ENCODE peak calls at places on chromosomes 1 and 21, in five cellular contexts. A is GM12892, R is HepG2, U is GM12878, P is K562. G is an unnamed sample.

GRCh38 chr1:117564227-117565082 is 41.4 kb upstream of the TENT5C start:
- DNase-seq in P (no peak), U (no peak), R (no peak), A (no peak), G (no peak)

GRCh38 chr1:244100691-244101453 is 49.8 kb downstream of the ZBTB18 start:
- DNase-seq in R (no peak), P (no peak), U (no peak), A (no peak), G (no peak)

GRCh38 chr1:174191255-174191906 is 32.1 kb downstream of the RABGAP1L start:
- DNase-seq in R (no peak), U (no peak), A (no peak), P (no peak), G (no peak)

GRCh38 chr21:32834825-32835224 is 63.3 kb upstream of the PAXBP1 start:
- DNase-seq in R (no peak), P (no peak), A (no peak), U (no peak), G (no peak)

GRCh38 chr1:21663251-21663950 is 5.8 kb downstream of the RAP1GAP start:
- DNase-seq in A (no peak), P (no peak), R (no peak), U (no peak), G (no peak)

GRCh38 chr1:14300991-14301703 is 297.3 kb upstream of the KAZN start:
- DNase-seq in A (no peak), U (no peak), R (no peak), P (no peak), G (no peak)

GRCh38 chr21:35097525-35097924 is 48.4 kb upstream of the RUNX1 start:
- DNase-seq in R (no peak), P (no peak), U (no peak), A (no peak), G (no peak)

GRCh38 chr1:147641695-147642592 is 28.4 kb downstream of the ACP6 start:
- DNase-seq in P (peak; percentile 63), R (peak; percentile 66), A (no peak), U (no peak), G (no peak)

GRCh38 chr1:154206212-154206611 is at the start of gene CFAP141:
- DNase-seq in R (no peak), P (no peak), A (no peak), U (no peak), G (no peak)

GRCh38 chr21:35217504-35218060 is 168.5 kb upstream of the RUNX1 start:
- DNase-seq in R (peak; percentile 10), A (no peak), U (no peak), P (no peak), G (no peak)

GRCh38 chr1:42168798-42169197 is 4.3 kb upstream of the GUCA2A start:
- DNase-seq in A (no peak), R (no peak), P (no peak), U (no peak), G (no peak)

GRCh38 chr1:153375511-153375910 is at the start of gene S100A12:
- DNase-seq in P (no peak), U (no peak), A (no peak), R (no peak), G (no peak)

GRCh38 chr1:24888061-24888970 is 41.8 kb downstream of the RUNX3 start:
- DNase-seq in R (no peak), U (no peak), A (no peak), P (peak; percentile 4), G (no peak)

GRCh38 chr1:94327001-94327685 is 89.8 kb upstream of the ARHGAP29 start:
- DNase-seq in U (no peak), P (no peak), R (no peak), A (no peak), G (no peak)

GRCh38 chr1:156491151-156491949 is 9.2 kb downstream of the MEF2D start:
- DNase-seq in U (no peak), P (no peak), R (no peak), A (no peak), G (no peak)

GRCh38 chr1:180252638-180253536 is 22.8 kb downstream of the LHX4 start:
- DNase-seq in R (peak; percentile 51), U (peak; percentile 37), A (peak; percentile 63), P (peak; percentile 86), G (peak; percentile 71)

GRCh38 chr1:23741609-23742008 is 1.7 kb upstream of the ELOA start:
- DNase-seq in R (no peak), P (no peak), U (no peak), A (no peak), G (no peak)

GRCh38 chr1:162213281-162213909 is 143.9 kb downstream of the NOS1AP start:
- DNase-seq in P (no peak), R (peak; percentile 86), U (no peak), A (no peak), G (no peak)

GRCh38 chr1:230085178-230085515 is 18.1 kb downstream of the GALNT2 start:
- DNase-seq in U (no peak), A (no peak), P (no peak), R (no peak), G (no peak)

GRCh38 chr1:211762206-211762605 is 68.4 kb downstream of the LPGAT1 start:
- DNase-seq in A (no peak), P (no peak), U (no peak), R (no peak), G (no peak)

GRCh38 chr1:116807394-116807793 is 53.2 kb downstream of the CD2 start:
- DNase-seq in P (no peak), A (no peak), R (no peak), U (no peak), G (no peak)

GRCh38 chr1:203742446-203742845 is 22.5 kb upstream of the LAX1 start:
- DNase-seq in U (no peak), P (no peak), R (no peak), A (no peak), G (no peak)

GRCh38 chr1:225535280-225535679 is 107.4 kb upstream of the LBR start:
- DNase-seq in A (no peak), U (no peak), P (no peak), R (no peak), G (no peak)

GRCh38 chr1:228668553-228669400 is 66.5 kb upstream of the RHOU start:
- DNase-seq in A (no peak), P (no peak), R (no peak), U (no peak), G (no peak)

GRCh38 chr1:88877382-88877825 is 14.0 kb downstream of the GTF2B start:
- DNase-seq in R (peak; percentile 24), P (no peak), A (no peak), U (no peak), G (no peak)

GRCh38 chr1:3899776-3900149 is 309 bp downstream of the C1orf174 start:
- DNase-seq in R (no peak), U (no peak), P (peak; percentile 93), A (peak; percentile 58), G (no peak)

GRCh38 chr1:176450526-176450925 is 12.4 kb upstream of the PAPPA2 start:
- DNase-seq in U (no peak), R (no peak), P (no peak), A (no peak), G (no peak)

GRCh38 chr21:36377391-36377842 is 7.8 kb upstream of the CHAF1B start:
- DNase-seq in A (no peak), U (no peak), P (no peak), R (no peak), G (no peak)
- TF ChIP-seq POLR2A in A (no peak), U (no peak), P (no peak), R (no peak), G (no peak)

DNA sequence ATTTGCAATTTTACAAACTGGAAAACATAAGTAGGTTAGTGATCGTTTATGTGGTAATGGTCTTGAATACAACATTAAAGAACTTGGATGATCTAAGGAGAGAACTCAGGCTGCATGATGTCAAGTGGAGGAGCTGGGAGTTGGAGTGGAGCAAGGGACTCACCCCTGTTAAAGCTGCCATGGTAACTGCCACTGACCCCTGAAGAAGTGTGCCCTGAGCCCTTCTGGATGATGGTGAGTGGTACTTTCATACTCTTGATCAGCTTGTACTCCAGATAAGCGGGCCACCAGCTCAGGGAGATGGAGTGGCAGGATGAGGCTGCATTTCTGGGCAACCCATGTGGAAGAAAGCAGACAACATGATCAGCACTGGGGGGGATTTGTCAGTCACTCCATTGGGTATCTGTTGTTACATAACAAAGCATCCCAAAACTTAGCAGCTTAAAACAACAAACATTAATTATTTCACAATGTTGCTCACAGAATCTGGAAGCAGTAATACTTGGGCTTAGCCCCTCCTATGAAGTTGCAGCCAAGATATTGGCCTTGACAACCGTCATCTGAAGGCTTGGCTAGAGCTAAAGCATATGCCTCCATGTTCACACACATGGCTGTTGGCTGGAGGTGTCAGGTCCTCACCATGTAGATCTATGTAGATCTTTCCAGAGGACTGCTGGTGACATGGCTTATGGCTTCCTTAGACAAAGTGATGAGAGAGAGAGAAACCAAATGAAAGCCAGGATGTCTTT is 213.8 kb downstream of the DUSP10 start:
- DNase-seq in A (no peak), R (no peak), U (no peak), P (no peak), G (no peak)
- TF ChIP-seq TAF1 in A (no peak), R (no peak), U (no peak), P (no peak), G (no peak)

DNA sequence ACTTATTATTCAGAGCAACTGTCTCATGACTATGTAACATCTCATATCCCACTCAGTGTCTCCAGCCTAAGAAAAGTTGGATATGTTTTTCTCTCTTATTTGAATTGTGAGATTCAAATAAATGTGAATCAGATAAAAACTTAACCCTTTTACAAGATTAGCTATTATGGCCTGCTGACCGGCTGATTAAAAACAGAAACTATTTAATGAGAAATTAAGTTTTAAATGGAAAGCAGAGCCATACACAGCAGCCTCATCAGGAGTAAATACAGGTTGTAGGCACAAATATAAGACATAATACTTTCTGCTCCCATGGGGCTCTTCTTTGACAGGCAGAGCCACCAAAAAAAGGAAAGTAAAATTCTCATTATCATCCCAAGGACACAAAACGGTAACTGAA is 307.0 kb upstream of the PRMT6 start:
- DNase-seq in R (no peak), U (no peak), A (no peak), P (no peak), G (no peak)
- TF ChIP-seq POLR2A in R (no peak), U (no peak), A (no peak), P (no peak), G (no peak)

GRCh38 chr1:196344462-196344861 is 263.8 kb downstream of the KCNT2 start:
- DNase-seq in U (no peak), P (no peak), R (no peak), A (no peak), G (no peak)
- TF ChIP-seq TAF1 in U (no peak), P (no peak), R (no peak), A (no peak), G (no peak)

DNA sequence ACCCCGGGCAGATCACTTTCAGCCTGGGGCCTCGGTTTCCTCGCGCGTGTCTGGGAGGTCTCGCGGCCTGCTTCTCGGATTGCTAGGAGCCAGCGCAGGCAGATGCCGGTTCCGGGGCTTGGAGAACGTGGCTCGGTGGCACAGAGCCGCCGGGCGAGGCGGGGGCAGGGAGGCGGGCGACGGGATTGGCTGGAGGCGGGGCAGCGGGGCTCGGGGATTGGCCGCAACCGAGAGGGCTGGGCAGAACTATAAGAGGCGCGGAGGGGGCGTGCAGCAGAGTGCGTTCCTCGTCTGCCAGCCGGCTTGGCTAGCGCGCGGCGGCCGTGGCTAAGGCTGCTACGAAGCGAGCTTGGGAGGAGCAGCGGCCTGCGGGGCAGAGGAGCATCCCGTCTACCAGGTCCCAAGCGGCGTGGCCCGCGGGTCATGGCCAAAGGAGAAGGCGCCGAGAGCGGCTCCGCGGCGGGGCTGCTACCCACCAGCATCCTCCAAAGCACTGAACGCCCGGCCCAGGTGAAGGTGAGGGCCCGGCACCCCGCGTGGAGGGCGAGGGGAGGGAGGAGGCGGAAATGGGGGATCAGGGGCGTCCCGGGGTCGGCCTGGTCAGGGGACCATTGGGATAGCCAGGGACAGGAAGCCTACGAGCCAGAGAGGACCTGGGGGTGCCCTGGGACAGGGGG is at the start of gene MFSD2A:
- DNase-seq in A (peak; percentile 93), P (peak; percentile 89), R (peak; percentile 50), U (peak; percentile 55), G (peak; percentile 90)
- TF ChIP-seq POLR2A in A (peak; percentile 89), P (no peak), R (no peak), U (peak; percentile 96), G (peak; percentile 91)

G was measured in GM12891.